ENCODE peak calls at places on chromosomes 16 and 17, in eight cellular contexts. T is AG08396; I is T-helper 1 cell; L is activated effector memory CD4-positive, alpha-beta T cell treated with anti-CD3 and anti-CD28 coated beads, Interleukin-2, amount 50 U/mL, for 16 hours; N is posterior vena cava; E is stomach; K is glomerular endothelial cell; J is NCI-H1092. G is an unnamed sample.

GRCh38 chr17:4696432-4696796 is 7.5 kb downstream of the PELP1 start:
- DNase-seq in T (no peak), I (no peak), L (no peak), N (no peak), E (no peak), K (no peak), J (no peak), G (no peak)

GRCh38 chr17:8807070-8807550 is 7.9 kb upstream of the MFSD6L start:
- DNase-seq in T (no peak), I (no peak), L (no peak), N (no peak), E (no peak), K (no peak), J (no peak), G (no peak)

GRCh38 chr16:22967696-22968095 is 153.7 kb downstream of the HS3ST2 start:
- DNase-seq in T (no peak), I (no peak), L (no peak), N (no peak), E (no peak), K (no peak), J (no peak), G (no peak)

GRCh38 chr16:85656351-85657266 is 32.1 kb downstream of the GINS2 start:
- DNase-seq in T (no peak), I (no peak), L (no peak), N (no peak), E (no peak), K (no peak), J (no peak), G (no peak)

GRCh38 chr17:73546770-73547345 is 97.4 kb downstream of the SDK2 start:
- DNase-seq in T (no peak), I (no peak), L (no peak), N (no peak), E (peak), K (no peak), J (no peak), G (peak)

GRCh38 chr17:40062347-40063033 is at the start of gene THRA:
- DNase-seq in T (peak), I (peak), L (peak), N (peak), E (peak), K (no peak), J (peak), G (peak)

GRCh38 chr16:75075688-75076268 is 40.8 kb downstream of the LDHD start:
- DNase-seq in T (no peak), I (no peak), L (no peak), N (no peak), E (no peak), K (no peak), J (no peak), G (no peak)

GRCh38 chr17:77487211-77487629 is 346.5 kb downstream of the SEC14L1 start:
- DNase-seq in T (no peak), I (no peak), L (no peak), N (no peak), E (no peak), K (no peak), J (no peak), G (no peak)

GRCh38 chr16:75555213-75555706 is 792 bp downstream of the TMEM231 start:
- DNase-seq in T (peak), I (no peak), L (no peak), N (peak), E (peak), K (peak), J (peak), G (no peak)

GRCh38 chr17:31078290-31078689 is 16.5 kb upstream of the NF1 start:
- DNase-seq in T (no peak), I (no peak), L (no peak), N (no peak), E (no peak), K (no peak), J (no peak), G (no peak)

GRCh38 chr16:10228779-10229178 is 46.6 kb upstream of the GRIN2A start:
- DNase-seq in T (no peak), I (no peak), L (no peak), N (peak), E (no peak), K (no peak), J (no peak), G (no peak)

GRCh38 chr17:68087851-68088250 is 52.3 kb downstream of the KPNA2 start:
- DNase-seq in T (no peak), I (no peak), L (no peak), N (no peak), E (no peak), K (no peak), J (no peak), G (no peak)

GRCh38 chr17:67113481-67113880 is 69.1 kb downstream of the CACNG1 start:
- DNase-seq in T (no peak), I (no peak), L (no peak), N (no peak), E (no peak), K (no peak), J (no peak), G (no peak)

GRCh38 chr17:11023639-11024479 is 186.0 kb upstream of the PIRT start:
- DNase-seq in T (no peak), I (no peak), L (no peak), N (no peak), E (no peak), K (no peak), J (no peak), G (no peak)

GRCh38 chr17:41178341-41178740 is 320 bp upstream of the KRTAP4-2 start:
- DNase-seq in T (peak), I (no peak), L (no peak), N (no peak), E (no peak), K (no peak), J (no peak), G (no peak)

GRCh38 chr17:3761918-3762380 is 38.2 kb downstream of the HASPIN start:
- DNase-seq in T (no peak), I (no peak), L (no peak), N (peak), E (no peak), K (no peak), J (no peak), G (no peak)

GRCh38 chr17:1188812-1189211 is 9.0 kb upstream of the ABR start:
- DNase-seq in T (peak), I (no peak), L (no peak), N (peak), E (peak), K (no peak), J (no peak), G (no peak)

GRCh38 chr17:66676421-66676820 is 158.5 kb upstream of the CACNG5 start:
- DNase-seq in T (no peak), I (no peak), L (no peak), N (no peak), E (peak), K (no peak), J (no peak), G (no peak)

G was measured in activated T-helper 2 cell treated with anti-CD3 and anti-CD28 coated beads, Interferon-gamma antibody, Interleukin-2, Interleukin-4, amounts not matched to agents 10 μg/mL and 5 μg/mL and 100 μg/mL, durations not matched to agents 14 hours and 24 hours and 36 hours.